ENCODE peak calls at places on chromosomes 13 and 19, in six cellular contexts. V, G, R, B, A and O are unnamed samples.

GRCh38 chr13:26590379-26590778 is 32.9 kb downstream of the WASF3 start:
- ATAC-seq in B (no peak), A (no peak), V (no peak), R (no peak), G (peak), O (no peak)

GRCh38 chr19:2799273-2800020 is 14.1 kb downstream of the THOP1 start:
- ATAC-seq in V (no peak), R (no peak), A (no peak), B (no peak), G (no peak), O (no peak)

GRCh38 chr19:18848860-18849661 is 17.3 kb downstream of the UPF1 start:
- ATAC-seq in A (no peak), B (peak), V (no peak), R (peak), G (no peak), O (peak)

GRCh38 chr19:10961763-10962536 is 1.1 kb downstream of the SMARCA4 start:
- ATAC-seq in G (no peak), R (no peak), V (no peak), B (no peak), A (no peak), O (no peak)

GRCh38 chr13:76000131-76000530 is 364.0 kb downstream of the LMO7 start:
- ATAC-seq in B (no peak), A (no peak), G (no peak), V (no peak), R (no peak), O (no peak)

GRCh38 chr19:41403181-41403970 is 5.8 kb downstream of the BCKDHA start:
- ATAC-seq in V (no peak), G (no peak), R (no peak), B (no peak), A (peak), O (no peak)

GRCh38 chr13:52147225-52147624 is 12.2 kb downstream of the NEK3 start:
- ATAC-seq in G (no peak), V (no peak), R (no peak), A (no peak), B (no peak), O (no peak)

GRCh38 chr19:17686027-17686511 is 2.1 kb downstream of the UNC13A start:
- ATAC-seq in B (no peak), A (peak), R (no peak), V (no peak), G (no peak), O (no peak)

GRCh38 chr13:98938801-98939200 is 39.1 kb downstream of the DOCK9 start:
- ATAC-seq in V (peak), B (no peak), A (no peak), R (no peak), G (no peak), O (no peak)

GRCh38 chr19:30116530-30116929 is 174.5 kb downstream of the URI1 start:
- ATAC-seq in R (no peak), B (no peak), A (no peak), G (no peak), V (no peak), O (no peak)

GRCh38 chr19:45477713-45478453 is 10.1 kb downstream of the FOSB start:
- ATAC-seq in R (no peak), G (peak), A (peak), B (peak), V (no peak), O (no peak)

GRCh38 chr19:33809960-33810359 is 13.3 kb downstream of the KCTD15 start:
- ATAC-seq in B (no peak), G (no peak), V (no peak), A (no peak), R (peak), O (no peak)

GRCh38 chr19:35901854-35902661 is at the start of gene HCST:
- ATAC-seq in B (peak), A (no peak), V (no peak), R (no peak), G (no peak), O (no peak)

GRCh38 chr13:103694033-103694432 is 627.8 kb upstream of the SLC10A2 start:
- ATAC-seq in A (no peak), R (no peak), B (no peak), G (no peak), V (no peak), O (no peak)

GRCh38 chr19:18128044-18128443 is 24.9 kb upstream of the PIK3R2 start:
- ATAC-seq in V (peak), G (no peak), B (no peak), R (no peak), A (no peak), O (no peak)

GRCh38 chr13:66895780-66896179 is 334.4 kb downstream of the PCDH9 start:
- ATAC-seq in B (no peak), A (no peak), V (no peak), G (no peak), R (no peak), O (no peak)

GRCh38 chr13:52838433-52839107 is 9.9 kb downstream of the PCDH8 start:
- ATAC-seq in V (no peak), R (no peak), A (no peak), G (no peak), B (no peak), O (no peak)

GRCh38 chr19:41930322-41930722 is 2.1 kb upstream of the ERFL start:
- ATAC-seq in V (peak), A (no peak), B (no peak), G (no peak), R (no peak), O (no peak)

GRCh38 chr13:96104516-96104915 is 14.6 kb downstream of the HS6ST3 start:
- ATAC-seq in R (no peak), G (no peak), V (no peak), A (no peak), B (no peak), O (no peak)

GRCh38 chr13:41520016-41520698 is 62.8 kb downstream of the RGCC start:
- ATAC-seq in G (no peak), B (no peak), R (peak), V (no peak), A (no peak), O (no peak)

GRCh38 chr13:36102721-36103120 is 28.5 kb downstream of the DCLK1 start:
- ATAC-seq in A (no peak), B (no peak), G (no peak), R (no peak), V (no peak), O (no peak)

GRCh38 chr13:80168089-80168850 is 172.7 kb downstream of the SPRY2 start:
- ATAC-seq in G (no peak), R (peak), V (no peak), B (peak), A (no peak), O (no peak)

GRCh38 chr13:51804295-51805172 is 571 bp upstream of the DHRS12 start:
- ATAC-seq in G (no peak), V (no peak), B (no peak), A (peak), R (no peak), O (no peak)

GRCh38 chr13:29543230-29544215 is 52.0 kb downstream of the SLC7A1 start:
- ATAC-seq in A (no peak), B (peak), R (no peak), V (peak), G (peak), O (peak)

GRCh38 chr13:51623473-51623872 is 39.2 kb downstream of the WDFY2 start:
- ATAC-seq in G (no peak), B (no peak), A (no peak), V (no peak), R (no peak), O (no peak)

GRCh38 chr19:10508707-10509106 is 5.6 kb upstream of the KEAP1 start:
- ATAC-seq in G (no peak), V (no peak), A (no peak), R (no peak), B (no peak), O (no peak)

GRCh38 chr13:110055089-110055488 is 251.9 kb downstream of the COL4A1 start:
- ATAC-seq in B (peak), R (no peak), V (no peak), A (no peak), G (no peak), O (no peak)

GRCh38 chr13:43516401-43516826 is 270.4 kb downstream of the ENOX1 start:
- ATAC-seq in R (peak), G (no peak), A (no peak), V (no peak), B (no peak), O (peak)

GRCh38 chr13:79749985-79750551 is 269.1 kb downstream of the NDFIP2 start:
- ATAC-seq in A (no peak), V (no peak), G (no peak), R (peak), B (no peak), O (peak)

GRCh38 chr13:94228781-94229180 is 250.7 kb downstream of the DCT start:
- ATAC-seq in A (no peak), R (peak), V (no peak), G (no peak), B (no peak), O (no peak)

GRCh38 chr13:108276060-108276459 is 6.5 kb downstream of the TNFSF13B start:
- ATAC-seq in V (peak), G (no peak), R (peak), B (no peak), A (no peak), O (peak)

GRCh38 chr19:18603255-18603957 is 3.2 kb downstream of the CRLF1 start:
- ATAC-seq in G (peak), A (peak), V (peak), R (no peak), B (peak), O (no peak)

GRCh38 chr19:2487780-2488330 is 11.9 kb downstream of the GADD45B start:
- ATAC-seq in A (no peak), R (peak), V (no peak), G (peak), B (no peak), O (no peak)

GRCh38 chr13:109979186-109979585 is 192.8 kb upstream of the IRS2 start:
- ATAC-seq in R (no peak), G (no peak), A (no peak), B (no peak), V (no peak), O (no peak)

GRCh38 chr13:94419304-94419943 is 60.1 kb downstream of the DCT start:
- ATAC-seq in A (no peak), R (no peak), B (peak), V (no peak), G (no peak), O (no peak)

GRCh38 chr19:41882568-41883462 is at the start of gene ARHGEF1:
- ATAC-seq in A (peak), V (peak), B (peak), R (peak), G (peak), O (no peak)

GRCh38 chr13:109629737-109630136 is 156.6 kb downstream of the IRS2 start:
- ATAC-seq in B (no peak), G (no peak), R (no peak), V (no peak), A (no peak), O (no peak)

GRCh38 chr13:30158774-30159445 is 148.4 kb downstream of the KATNAL1 start:
- ATAC-seq in B (peak), R (peak), A (peak), V (peak), G (peak), O (peak)

GRCh38 chr19:7482584-7483439 is 6.0 kb downstream of the PEX11G start:
- ATAC-seq in R (peak), B (peak), G (no peak), A (peak), V (peak), O (no peak)
- TF ChIP-seq EP300 in R (no peak), B (no peak), G (no peak), A (no peak), V (no peak), O (no peak)

DNA sequence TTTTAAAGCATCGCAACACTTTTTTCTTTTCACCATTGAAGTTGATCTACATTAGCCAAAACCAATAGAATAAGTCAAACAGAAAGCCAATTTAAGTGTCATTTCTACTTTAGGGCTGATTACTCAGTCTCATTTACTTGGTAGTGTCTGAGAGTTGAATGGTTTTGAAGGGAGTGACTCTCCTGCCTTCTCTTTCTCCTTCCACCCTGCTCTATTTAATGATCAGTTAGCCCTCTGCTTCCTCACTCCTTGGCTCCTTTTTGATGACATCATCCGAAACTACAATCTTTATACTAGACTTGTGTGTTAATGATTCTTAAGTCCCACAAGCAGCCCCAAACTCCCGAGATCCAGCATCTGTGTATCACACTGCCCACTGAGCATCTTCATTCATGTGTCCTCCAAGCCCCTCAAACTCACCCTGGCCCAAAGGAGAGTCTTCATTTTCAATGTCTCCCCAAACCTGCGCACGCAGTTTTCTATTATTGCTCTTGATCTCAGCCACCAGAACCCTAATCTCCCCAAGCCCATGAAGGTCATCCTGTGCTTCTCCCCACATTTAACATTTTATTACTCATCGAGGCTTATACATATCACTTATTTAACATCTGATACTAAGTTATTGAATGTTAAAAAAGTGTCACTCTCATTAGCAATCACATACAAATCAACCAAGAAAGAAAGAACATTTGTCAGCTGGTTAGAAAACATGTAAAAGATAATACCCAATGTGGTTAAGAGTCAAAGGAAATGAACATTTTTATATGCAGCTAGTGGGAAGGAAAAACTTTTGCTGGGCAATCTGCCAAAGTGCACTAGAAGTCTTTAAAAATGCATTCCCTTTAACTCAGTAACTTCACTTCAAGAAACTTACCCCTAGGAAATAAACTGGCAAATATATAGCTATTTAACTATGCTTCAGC is 32.2 kb upstream of the ARGLU1 start:
- ATAC-seq in B (no peak), R (no peak), G (no peak), A (no peak), V (no peak), O (no peak)
- TF ChIP-seq EP300 in B (no peak), R (no peak), G (no peak), A (no peak), V (no peak), O (no peak)

DNA sequence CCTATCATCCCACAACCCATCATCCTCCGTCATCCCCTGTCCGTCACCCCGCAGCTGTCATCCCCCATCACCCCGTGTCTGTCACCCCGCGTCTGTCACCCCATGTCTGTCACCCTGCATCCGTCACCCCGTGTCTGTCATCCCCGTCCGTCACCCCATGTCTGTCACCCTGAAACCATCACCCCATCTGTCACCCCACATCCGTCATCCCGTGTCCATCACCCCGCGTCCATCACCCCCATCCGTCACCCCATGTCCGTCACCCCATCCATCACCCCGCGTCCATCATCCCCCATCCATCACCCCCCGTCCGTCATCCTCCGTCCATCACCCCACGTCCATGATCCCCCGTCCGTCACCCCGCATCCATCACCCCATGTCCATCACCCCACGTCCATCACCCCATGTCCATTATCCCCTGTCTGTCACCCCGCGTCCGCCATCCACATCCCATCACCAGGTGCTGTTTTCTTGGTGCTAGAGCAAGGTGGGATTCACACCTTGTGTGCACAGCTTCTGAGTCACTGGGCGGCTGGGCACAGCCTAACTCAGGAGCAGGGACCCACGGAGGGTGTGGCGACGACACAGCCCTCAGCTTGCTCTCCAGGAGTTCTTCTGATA is 24.2 kb downstream of the RASA3 start:
- ATAC-seq in B (no peak), G (no peak), V (no peak), R (no peak), A (no peak), O (no peak)
- TF ChIP-seq EP300 in B (no peak), G (no peak), V (no peak), R (no peak), A (no peak), O (no peak)

GRCh38 chr19:39542198-39542597 is 2.2 kb upstream of the EID2 start:
- ATAC-seq in G (no peak), B (no peak), V (no peak), R (no peak), A (no peak), O (no peak)
- TF ChIP-seq EP300 in G (no peak), B (no peak), V (no peak), R (no peak), A (no peak), O (no peak)

GRCh38 chr19:55606471-55606787 is 982 bp downstream of the ZNF865 start:
- ATAC-seq in A (no peak), R (no peak), B (no peak), V (no peak), G (peak), O (no peak)

GRCh38 chr19:55606817-55607216 is 1.4 kb downstream of the ZNF865 start:
- ATAC-seq in A (no peak), G (no peak), B (no peak), R (no peak), V (no peak), O (no peak)

GRCh38 chr19:55605637-55606470 is at the start of gene ZNF865:
- ATAC-seq in V (peak), B (peak), G (peak), R (peak), A (peak), O (peak)

GRCh38 chr19:55603581-55604292 is 1.7 kb upstream of the ZNF865 start:
- ATAC-seq in V (no peak), G (no peak), B (no peak), A (no peak), R (no peak), O (no peak)

DNA sequence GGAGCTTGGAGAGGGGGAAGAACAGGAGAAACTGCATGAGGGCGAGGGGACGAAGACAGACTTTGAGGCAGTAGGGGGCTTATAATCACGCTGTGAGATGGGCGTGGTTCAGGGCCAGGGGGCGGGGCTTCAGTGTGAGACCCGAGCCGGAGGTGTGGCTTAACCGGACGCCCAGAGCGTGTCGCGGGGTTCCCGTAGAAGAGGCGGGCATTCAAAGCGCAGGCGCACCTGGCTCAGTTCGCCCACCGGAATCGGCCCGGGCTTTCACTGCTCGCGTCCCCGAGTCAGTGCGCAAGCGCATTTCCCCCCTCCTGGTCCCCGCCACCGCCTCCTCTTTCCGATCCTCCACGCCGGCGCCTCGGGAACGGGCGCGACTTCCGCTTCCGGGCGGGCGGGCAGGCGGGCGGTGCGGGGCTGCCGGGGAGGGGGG is 225 bp upstream of the ZNF865 start:
- ATAC-seq in R (peak), B (peak), A (peak), V (peak), G (peak), O (peak)
- TF ChIP-seq EP300 in R (no peak), B (no peak), A (no peak), V (no peak), G (no peak), O (no peak)

DNA sequence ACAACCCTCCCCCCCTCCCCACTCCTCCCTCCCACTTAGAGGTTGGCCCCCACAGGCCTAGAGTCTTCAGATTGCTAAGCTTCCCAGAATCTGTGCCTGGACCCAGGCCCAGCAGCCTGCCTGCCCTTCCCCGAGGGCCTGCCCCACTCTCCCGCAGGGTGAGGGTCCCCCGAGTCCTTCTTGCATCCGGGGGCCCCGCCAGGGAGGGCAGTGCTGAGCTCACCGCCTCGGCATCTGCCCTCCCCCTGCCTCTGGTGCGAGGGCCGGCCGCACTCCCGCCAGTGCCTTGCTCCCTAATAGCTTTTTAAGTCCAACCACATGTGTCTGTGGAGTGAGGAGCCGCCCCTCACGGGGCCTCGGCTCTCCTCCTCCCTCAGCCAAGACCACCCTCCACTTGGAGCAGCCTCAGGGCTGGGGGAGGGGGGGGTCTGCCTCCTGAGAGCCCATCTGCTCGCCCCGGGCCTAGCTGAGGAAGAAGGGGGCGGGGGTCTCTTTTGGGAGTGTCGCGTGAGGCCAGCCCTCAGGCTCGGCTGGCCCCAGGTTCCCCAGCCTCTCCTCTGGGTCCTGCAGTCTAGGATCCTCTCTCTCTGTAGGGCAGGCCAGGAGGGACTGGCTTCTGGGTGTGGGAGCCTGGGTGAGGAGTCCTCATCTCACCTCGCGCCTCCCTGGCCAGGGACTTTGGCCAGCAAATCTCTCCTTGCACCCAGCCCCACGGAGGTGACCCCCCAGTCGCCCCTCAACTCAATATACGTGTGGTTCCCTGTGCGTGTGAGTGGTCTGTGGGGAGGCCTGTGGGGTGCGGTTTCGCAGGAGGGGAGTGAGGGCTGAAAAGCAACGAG is 47.2 kb downstream of the LYL1 start:
- ATAC-seq in A (no peak), R (peak), B (no peak), G (no peak), V (no peak), O (peak)
- TF ChIP-seq EP300 in A (no peak), R (no peak), B (no peak), G (no peak), V (no peak), O (no peak)

GRCh38 chr13:97258801-97259200 is 36.7 kb downstream of the MBNL2 start:
- ATAC-seq in V (no peak), R (no peak), G (no peak), B (peak), A (no peak), O (no peak)

GRCh38 chr13:97257228-97257755 is 35.2 kb downstream of the MBNL2 start:
- ATAC-seq in V (no peak), A (peak), B (no peak), G (peak), R (no peak), O (no peak)

GRCh38 chr13:97256343-97256783 is 34.2 kb downstream of the MBNL2 start:
- ATAC-seq in B (no peak), A (peak), G (peak), R (peak), V (no peak), O (peak)

GRCh38 chr13:97259787-97260641 is 37.9 kb downstream of the MBNL2 start:
- ATAC-seq in R (no peak), A (no peak), G (peak), B (no peak), V (peak), O (peak)

GRCh38 chr13:97257800-97258799 is 36.0 kb downstream of the MBNL2 start:
- ATAC-seq in V (peak), B (peak), R (peak), A (peak), G (peak), O (peak)
- TF ChIP-seq EP300 in V (peak), B (no peak), R (no peak), A (peak), G (peak), O (no peak)

GRCh38 chr13:20953245-20953931 is 50.8 kb upstream of the XPO4 start:
- ATAC-seq in B (no peak), A (no peak), R (no peak), V (no peak), G (peak), O (no peak)
- TF ChIP-seq EP300 in B (no peak), A (no peak), R (no peak), V (no peak), G (no peak), O (no peak)